ENCODE peak calls at places on chromosome 2, in nine cellular contexts. One of them, this sample, is unnamed.
A peak's percentile ranks its signal among the peaks of the same experiment; 100 is the strongest.

GRCh38 chr2:18987592-18988073 is 370.8 kb downstream of the OSR1 start:
- DNase-seq in brain microvascular endothelial cell: peak; percentile 98
- DNase-seq in neural progenitor cell: no peak
- DNase-seq in SJSA1: peak; percentile 83
- DNase-seq in fibroblast of lung: peak; percentile 94
- DNase-seq in skeletal muscle cell: peak; percentile 81
- DNase-seq in Peyer's patch: peak; percentile 17
- DNase-seq in right lobe of liver: no peak
- DNase-seq in IMR-90: peak; percentile 95
- DNase-seq in this sample: no peak

GRCh38 chr2:190782264-190782663 is 98.4 kb upstream of the GLS start:
- DNase-seq in brain microvascular endothelial cell: no peak
- DNase-seq in neural progenitor cell: no peak
- DNase-seq in SJSA1: no peak
- DNase-seq in fibroblast of lung: no peak
- DNase-seq in skeletal muscle cell: no peak
- DNase-seq in Peyer's patch: no peak
- DNase-seq in right lobe of liver: no peak
- DNase-seq in IMR-90: no peak
- DNase-seq in this sample: no peak

GRCh38 chr2:70124983-70125480 is 37.8 kb downstream of the PCBP1 start:
- DNase-seq in brain microvascular endothelial cell: no peak
- DNase-seq in neural progenitor cell: peak; percentile 81
- DNase-seq in SJSA1: no peak
- DNase-seq in fibroblast of lung: peak; percentile 42
- DNase-seq in skeletal muscle cell: no peak
- DNase-seq in Peyer's patch: peak; percentile 66
- DNase-seq in right lobe of liver: peak; percentile 79
- DNase-seq in IMR-90: peak; percentile 31
- DNase-seq in this sample: peak; percentile 69

GRCh38 chr2:178873912-178874311 is 66.7 kb upstream of the TTN start:
- DNase-seq in brain microvascular endothelial cell: no peak
- DNase-seq in neural progenitor cell: no peak
- DNase-seq in SJSA1: no peak
- DNase-seq in fibroblast of lung: no peak
- DNase-seq in skeletal muscle cell: no peak
- DNase-seq in Peyer's patch: no peak
- DNase-seq in right lobe of liver: no peak
- DNase-seq in IMR-90: no peak
- DNase-seq in this sample: no peak

GRCh38 chr2:105338020-105338385 is 663 bp downstream of the C2orf49 start:
- DNase-seq in brain microvascular endothelial cell: no peak
- DNase-seq in neural progenitor cell: no peak
- DNase-seq in SJSA1: no peak
- DNase-seq in fibroblast of lung: no peak
- DNase-seq in skeletal muscle cell: no peak
- DNase-seq in Peyer's patch: no peak
- DNase-seq in right lobe of liver: no peak
- DNase-seq in IMR-90: no peak
- DNase-seq in this sample: no peak

GRCh38 chr2:219452361-219453317 is 18.0 kb downstream of the SPEG start:
- DNase-seq in brain microvascular endothelial cell: peak; percentile 81
- DNase-seq in neural progenitor cell: no peak
- DNase-seq in SJSA1: peak; percentile 81
- DNase-seq in fibroblast of lung: peak; percentile 99
- DNase-seq in skeletal muscle cell: peak; percentile 96
- DNase-seq in Peyer's patch: no peak
- DNase-seq in right lobe of liver: peak; percentile 40
- DNase-seq in IMR-90: peak; percentile 95
- DNase-seq in this sample: no peak

GRCh38 chr2:235637906-235638305 is 144.1 kb downstream of the AGAP1 start:
- DNase-seq in brain microvascular endothelial cell: no peak
- DNase-seq in neural progenitor cell: no peak
- DNase-seq in SJSA1: no peak
- DNase-seq in fibroblast of lung: no peak
- DNase-seq in skeletal muscle cell: no peak
- DNase-seq in Peyer's patch: no peak
- DNase-seq in right lobe of liver: no peak
- DNase-seq in IMR-90: no peak
- DNase-seq in this sample: no peak

GRCh38 chr2:37852585-37853014 is 72.5 kb upstream of the RMDN2 start:
- DNase-seq in brain microvascular endothelial cell: no peak
- DNase-seq in neural progenitor cell: no peak
- DNase-seq in SJSA1: no peak
- DNase-seq in fibroblast of lung: no peak
- DNase-seq in skeletal muscle cell: no peak
- DNase-seq in Peyer's patch: no peak
- DNase-seq in right lobe of liver: no peak
- DNase-seq in IMR-90: no peak
- DNase-seq in this sample: no peak

GRCh38 chr2:101991731-101992145 is at the start of gene IL1R2:
- DNase-seq in brain microvascular endothelial cell: no peak
- DNase-seq in neural progenitor cell: no peak
- DNase-seq in SJSA1: no peak
- DNase-seq in fibroblast of lung: no peak
- DNase-seq in skeletal muscle cell: no peak
- DNase-seq in Peyer's patch: peak; percentile 25
- DNase-seq in right lobe of liver: peak; percentile 71
- DNase-seq in IMR-90: no peak
- DNase-seq in this sample: peak; percentile 85

DNA sequence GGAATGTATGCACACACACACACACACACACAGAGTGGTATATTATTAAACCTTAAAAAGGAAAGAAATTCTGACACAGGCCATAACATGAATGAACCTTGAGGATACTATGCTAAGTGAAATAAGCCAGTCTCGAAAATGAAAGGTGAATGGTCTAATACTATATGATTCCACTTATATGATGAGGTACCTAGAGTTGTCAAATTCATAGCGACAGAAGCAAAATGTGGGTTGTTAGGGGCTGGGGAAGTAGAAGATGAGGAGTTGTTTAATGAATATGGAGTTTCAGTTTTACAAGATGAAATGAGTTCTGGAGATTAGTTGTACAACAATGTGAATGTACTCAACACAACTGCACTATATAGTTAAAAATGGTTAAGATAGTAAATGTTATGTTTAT is 118.1 kb downstream of the ABCA12 start:
- DNase-seq in brain microvascular endothelial cell: no peak
- DNase-seq in neural progenitor cell: no peak
- DNase-seq in SJSA1: no peak
- DNase-seq in fibroblast of lung: no peak
- DNase-seq in skeletal muscle cell: no peak
- DNase-seq in Peyer's patch: no peak
- DNase-seq in right lobe of liver: no peak
- DNase-seq in IMR-90: no peak
- DNase-seq in this sample: no peak
- H3K4me3 ChIP-seq in brain microvascular endothelial cell: no peak overlapping the region
- H3K4me3 ChIP-seq in neural progenitor cell: no peak overlapping the region
- H3K4me3 ChIP-seq in SJSA1: no peak overlapping the region
- H3K4me3 ChIP-seq in fibroblast of lung: no peak overlapping the region
- H3K4me3 ChIP-seq in skeletal muscle cell: no peak overlapping the region
- H3K4me3 ChIP-seq in Peyer's patch: no peak overlapping the region
- H3K4me3 ChIP-seq in right lobe of liver: no peak overlapping the region
- H3K4me3 ChIP-seq in IMR-90: no peak overlapping the region
- H3K4me3 ChIP-seq in this sample: no peak overlapping the region

DNA sequence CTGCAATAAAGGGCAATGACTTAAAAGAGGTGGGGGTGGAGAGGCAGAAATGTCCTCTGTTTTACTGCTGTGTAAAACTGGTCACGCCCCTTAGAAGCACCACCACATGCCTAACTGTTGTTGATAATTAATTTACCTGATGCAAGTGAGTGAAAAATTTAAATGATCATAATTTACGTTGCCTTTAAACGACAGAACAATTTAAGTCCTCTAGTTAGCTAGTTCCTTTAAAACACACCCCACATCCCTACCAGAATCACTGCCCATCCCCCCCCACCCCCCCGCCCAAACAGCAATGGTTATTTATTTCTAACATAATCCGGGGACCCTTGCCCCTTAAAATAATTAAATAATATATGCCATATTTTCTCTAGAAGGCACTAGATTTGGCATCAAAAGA is 657 bp upstream of the PPIG start:
- DNase-seq in brain microvascular endothelial cell: no peak
- DNase-seq in neural progenitor cell: no peak
- DNase-seq in SJSA1: no peak
- DNase-seq in fibroblast of lung: no peak
- DNase-seq in skeletal muscle cell: no peak
- DNase-seq in Peyer's patch: no peak
- DNase-seq in right lobe of liver: no peak
- DNase-seq in IMR-90: no peak
- DNase-seq in this sample: no peak
- H3K4me3 ChIP-seq in brain microvascular endothelial cell: no peak overlapping the region
- H3K4me3 ChIP-seq in neural progenitor cell: no peak overlapping the region
- H3K4me3 ChIP-seq in SJSA1: no peak overlapping the region
- H3K4me3 ChIP-seq in fibroblast of lung: no peak overlapping the region
- H3K4me3 ChIP-seq in skeletal muscle cell: no peak overlapping the region
- H3K4me3 ChIP-seq in Peyer's patch: no peak overlapping the region
- H3K4me3 ChIP-seq in right lobe of liver: no peak overlapping the region
- H3K4me3 ChIP-seq in IMR-90: no peak overlapping the region
- H3K4me3 ChIP-seq in this sample: no peak overlapping the region

DNA sequence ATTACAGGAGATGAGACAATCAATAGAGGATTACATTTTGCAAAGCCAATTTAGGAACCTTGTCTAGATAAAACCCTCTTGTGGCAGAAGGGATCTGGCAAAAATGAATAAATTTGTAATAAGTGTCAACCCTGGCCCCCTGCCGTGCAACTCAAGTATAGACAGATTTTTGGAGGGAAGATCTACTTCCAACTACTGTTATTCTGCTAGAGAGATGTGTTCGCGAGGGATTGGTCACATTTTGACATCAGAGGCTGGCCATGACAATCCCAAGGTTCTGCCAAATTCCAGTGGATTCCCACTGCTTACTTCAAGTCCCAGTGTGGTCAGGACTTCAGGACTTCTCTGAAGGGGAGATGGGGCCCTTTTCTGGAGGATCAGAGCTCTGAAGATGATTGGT is 192.6 kb downstream of the SH3RF3 start:
- DNase-seq in brain microvascular endothelial cell: no peak
- DNase-seq in neural progenitor cell: no peak
- DNase-seq in SJSA1: no peak
- DNase-seq in fibroblast of lung: peak; percentile 45
- DNase-seq in skeletal muscle cell: no peak
- DNase-seq in Peyer's patch: no peak
- DNase-seq in right lobe of liver: no peak
- DNase-seq in IMR-90: peak; percentile 69
- DNase-seq in this sample: no peak
- H3K4me3 ChIP-seq in brain microvascular endothelial cell: no peak overlapping the region
- H3K4me3 ChIP-seq in neural progenitor cell: no peak overlapping the region
- H3K4me3 ChIP-seq in SJSA1: no peak overlapping the region
- H3K4me3 ChIP-seq in fibroblast of lung: peak overlapping the region; percentile 6
- H3K4me3 ChIP-seq in skeletal muscle cell: no peak overlapping the region
- H3K4me3 ChIP-seq in Peyer's patch: no peak overlapping the region
- H3K4me3 ChIP-seq in right lobe of liver: no peak overlapping the region
- H3K4me3 ChIP-seq in IMR-90: no peak overlapping the region
- H3K4me3 ChIP-seq in this sample: no peak overlapping the region

DNA sequence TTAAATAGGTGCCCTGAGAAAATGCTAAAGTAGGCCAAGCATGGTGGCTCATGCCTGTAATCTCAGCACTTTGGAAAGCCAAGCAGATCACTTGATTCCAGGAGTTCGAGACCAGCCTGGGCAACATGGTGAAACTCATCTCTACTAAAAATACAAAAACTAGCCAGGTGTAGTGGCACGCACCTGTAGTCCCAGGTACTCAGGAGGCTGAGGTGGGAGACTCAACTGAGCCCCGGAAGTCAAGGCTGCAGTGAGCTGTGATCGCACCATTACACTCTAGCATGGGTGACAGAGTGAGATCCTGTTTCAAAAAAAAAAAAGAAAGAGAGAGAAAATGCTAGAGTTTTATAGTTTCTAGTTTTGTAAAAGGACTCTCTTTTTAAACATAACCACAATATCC is 12.0 kb downstream of the ANKRD44 start:
- DNase-seq in brain microvascular endothelial cell: no peak
- DNase-seq in neural progenitor cell: no peak
- DNase-seq in SJSA1: no peak
- DNase-seq in fibroblast of lung: no peak
- DNase-seq in skeletal muscle cell: no peak
- DNase-seq in Peyer's patch: no peak
- DNase-seq in right lobe of liver: no peak
- DNase-seq in IMR-90: no peak
- DNase-seq in this sample: no peak
- H3K4me3 ChIP-seq in brain microvascular endothelial cell: no peak overlapping the region
- H3K4me3 ChIP-seq in neural progenitor cell: no peak overlapping the region
- H3K4me3 ChIP-seq in SJSA1: no peak overlapping the region
- H3K4me3 ChIP-seq in fibroblast of lung: no peak overlapping the region
- H3K4me3 ChIP-seq in skeletal muscle cell: no peak overlapping the region
- H3K4me3 ChIP-seq in Peyer's patch: no peak overlapping the region
- H3K4me3 ChIP-seq in right lobe of liver: no peak overlapping the region
- H3K4me3 ChIP-seq in IMR-90: no peak overlapping the region
- H3K4me3 ChIP-seq in this sample: no peak overlapping the region